ENCODE peak calls at places on chromosomes 16 and 17, in six cellular contexts. One of them, this sample, is unnamed.

GRCh38 chr17:69423450-69423849 is 9.0 kb downstream of the MAP2K6 start:
- DNase-seq in caudate nucleus: no peak
- DNase-seq in Panc1: no peak
- DNase-seq in neural crest cell: no peak
- DNase-seq in right atrium auricular region: no peak
- DNase-seq in mucosa of descending colon: no peak
- DNase-seq in this sample: no peak

GRCh38 chr16:2428051-2428786 is 1.0 kb upstream of the CCNF start:
- DNase-seq in mucosa of descending colon: peak
- DNase-seq in Panc1: no peak
- DNase-seq in caudate nucleus: no peak
- DNase-seq in neural crest cell: peak
- DNase-seq in right atrium auricular region: no peak
- DNase-seq in this sample: no peak

GRCh38 chr16:10405386-10405939 is 19.6 kb downstream of the ATF7IP2 start:
- DNase-seq in right atrium auricular region: no peak
- DNase-seq in neural crest cell: no peak
- DNase-seq in Panc1: no peak
- DNase-seq in caudate nucleus: no peak
- DNase-seq in mucosa of descending colon: no peak
- DNase-seq in this sample: peak

GRCh38 chr17:34095101-34095500 is 160.0 kb upstream of the CCL2 start:
- DNase-seq in caudate nucleus: no peak
- DNase-seq in right atrium auricular region: no peak
- DNase-seq in mucosa of descending colon: no peak
- DNase-seq in neural crest cell: no peak
- DNase-seq in Panc1: no peak
- DNase-seq in this sample: no peak

GRCh38 chr16:70795513-70795912 is 5.4 kb downstream of the VAC14 start:
- DNase-seq in neural crest cell: no peak
- DNase-seq in mucosa of descending colon: no peak
- DNase-seq in Panc1: no peak
- DNase-seq in caudate nucleus: no peak
- DNase-seq in right atrium auricular region: no peak
- DNase-seq in this sample: no peak

GRCh38 chr16:87333581-87334331 is 16.6 kb upstream of the C16orf95 start:
- DNase-seq in right atrium auricular region: no peak
- DNase-seq in caudate nucleus: no peak
- DNase-seq in mucosa of descending colon: peak
- DNase-seq in neural crest cell: no peak
- DNase-seq in Panc1: no peak
- DNase-seq in this sample: no peak

GRCh38 chr17:33664116-33664840 is 371.2 kb upstream of the ASIC2 start:
- DNase-seq in neural crest cell: no peak
- DNase-seq in caudate nucleus: no peak
- DNase-seq in Panc1: no peak
- DNase-seq in mucosa of descending colon: no peak
- DNase-seq in right atrium auricular region: no peak
- DNase-seq in this sample: no peak

GRCh38 chr17:9244066-9245052 is 223.0 kb downstream of the NTN1 start:
- DNase-seq in neural crest cell: no peak
- DNase-seq in Panc1: no peak
- DNase-seq in caudate nucleus: no peak
- DNase-seq in mucosa of descending colon: peak
- DNase-seq in right atrium auricular region: no peak
- DNase-seq in this sample: no peak

GRCh38 chr17:8300226-8300625 is 5.0 kb upstream of the SLC25A35 start:
- DNase-seq in caudate nucleus: no peak
- DNase-seq in neural crest cell: no peak
- DNase-seq in mucosa of descending colon: no peak
- DNase-seq in Panc1: no peak
- DNase-seq in right atrium auricular region: no peak
- DNase-seq in this sample: no peak

GRCh38 chr17:79627766-79628690 is 17.2 kb upstream of the RBFOX3 start:
- DNase-seq in right atrium auricular region: peak
- DNase-seq in caudate nucleus: no peak
- DNase-seq in neural crest cell: no peak
- DNase-seq in Panc1: no peak
- DNase-seq in mucosa of descending colon: peak
- DNase-seq in this sample: no peak

GRCh38 chr17:39062846-39063680 is 88.4 kb downstream of the PLXDC1 start:
- DNase-seq in right atrium auricular region: no peak
- DNase-seq in Panc1: no peak
- DNase-seq in mucosa of descending colon: no peak
- DNase-seq in caudate nucleus: no peak
- DNase-seq in neural crest cell: no peak
- DNase-seq in this sample: no peak

GRCh38 chr17:3766783-3767182 is 34.2 kb downstream of the ITGAE start:
- DNase-seq in neural crest cell: no peak
- DNase-seq in mucosa of descending colon: no peak
- DNase-seq in right atrium auricular region: no peak
- DNase-seq in caudate nucleus: no peak
- DNase-seq in Panc1: no peak
- DNase-seq in this sample: no peak

GRCh38 chr16:79613009-79613408 is 12.5 kb upstream of the MAF start:
- DNase-seq in neural crest cell: no peak
- DNase-seq in mucosa of descending colon: no peak
- DNase-seq in right atrium auricular region: no peak
- DNase-seq in caudate nucleus: no peak
- DNase-seq in Panc1: no peak
- DNase-seq in this sample: no peak

GRCh38 chr16:74574146-74574545 is 32.8 kb downstream of the GLG1 start:
- DNase-seq in mucosa of descending colon: no peak
- DNase-seq in right atrium auricular region: no peak
- DNase-seq in Panc1: no peak
- DNase-seq in neural crest cell: no peak
- DNase-seq in caudate nucleus: no peak
- DNase-seq in this sample: no peak

GRCh38 chr17:46795379-46795952 is 23.0 kb downstream of the WNT3 start:
- DNase-seq in mucosa of descending colon: no peak
- DNase-seq in neural crest cell: no peak
- DNase-seq in right atrium auricular region: no peak
- DNase-seq in Panc1: no peak
- DNase-seq in caudate nucleus: no peak
- DNase-seq in this sample: no peak

GRCh38 chr17:51322390-51323029 is 62.2 kb downstream of the UTP18 start:
- DNase-seq in neural crest cell: no peak
- DNase-seq in caudate nucleus: no peak
- DNase-seq in Panc1: peak
- DNase-seq in mucosa of descending colon: no peak
- DNase-seq in right atrium auricular region: no peak
- DNase-seq in this sample: no peak

GRCh38 chr16:5175263-5175662 is 77.7 kb upstream of the EEF2KMT start:
- DNase-seq in mucosa of descending colon: peak
- DNase-seq in Panc1: no peak
- DNase-seq in neural crest cell: no peak
- DNase-seq in right atrium auricular region: no peak
- DNase-seq in caudate nucleus: no peak
- DNase-seq in this sample: no peak

GRCh38 chr17:8192070-8192815 is 2.3 kb upstream of the BORCS6 start:
- DNase-seq in caudate nucleus: peak
- DNase-seq in right atrium auricular region: peak
- DNase-seq in mucosa of descending colon: peak
- DNase-seq in Panc1: peak
- DNase-seq in neural crest cell: peak
- DNase-seq in this sample: no peak

GRCh38 chr16:61813339-61813738 is 222.9 kb downstream of the CDH8 start:
- DNase-seq in right atrium auricular region: no peak
- DNase-seq in neural crest cell: no peak
- DNase-seq in mucosa of descending colon: peak
- DNase-seq in caudate nucleus: no peak
- DNase-seq in Panc1: no peak
- DNase-seq in this sample: no peak

GRCh38 chr17:73559532-73559931 is 84.7 kb downstream of the SDK2 start:
- DNase-seq in mucosa of descending colon: no peak
- DNase-seq in right atrium auricular region: no peak
- DNase-seq in neural crest cell: no peak
- DNase-seq in Panc1: no peak
- DNase-seq in caudate nucleus: no peak
- DNase-seq in this sample: no peak

GRCh38 chr17:35749560-35750412 is 3.3 kb downstream of the GAS2L2 start:
- DNase-seq in mucosa of descending colon: no peak
- DNase-seq in Panc1: no peak
- DNase-seq in neural crest cell: no peak
- DNase-seq in caudate nucleus: no peak
- DNase-seq in right atrium auricular region: no peak
- DNase-seq in this sample: no peak